ENCODE peak calls at places on chromosomes 16 and 17, in ten cellular contexts. One of them, this sample, is unnamed.

GRCh38 chr17:21033350-21033749 is 9.5 kb downstream of the USP22 start:
- DNase-seq in gastrocnemius medialis: no peak
- DNase-seq in NCI-H510A treated with DMSO at 0.1 percent for 48 hours: no peak
- DNase-seq in right cardiac atrium: no peak
- DNase-seq in activated gamma-delta T cell treated with Interleukin-2 at 50 U/mL for 16 hours: no peak
- DNase-seq in GM04504: no peak
- DNase-seq in activated T-helper 1 cell treated with Interleukin-2 at 50 U/mL for 16 hours: no peak
- DNase-seq in CD8-positive, alpha-beta T cell: no peak
- DNase-seq in heart left ventricle: no peak
- DNase-seq in T-helper 1 cell: peak
- DNase-seq in this sample: no peak

GRCh38 chr17:81277421-81277820 is 17.7 kb downstream of the SLC38A10 start:
- DNase-seq in NCI-H510A treated with DMSO at 0.1 percent for 48 hours: peak
- DNase-seq in activated gamma-delta T cell treated with Interleukin-2 at 50 U/mL for 16 hours: no peak
- DNase-seq in GM04504: no peak
- DNase-seq in activated T-helper 1 cell treated with Interleukin-2 at 50 U/mL for 16 hours: no peak
- DNase-seq in T-helper 1 cell: no peak
- DNase-seq in right cardiac atrium: peak
- DNase-seq in heart left ventricle: peak
- DNase-seq in CD8-positive, alpha-beta T cell: no peak
- DNase-seq in gastrocnemius medialis: no peak
- DNase-seq in this sample: no peak

GRCh38 chr17:38558751-38559024 is 47.1 kb downstream of the SRCIN1 start:
- DNase-seq in activated T-helper 1 cell treated with Interleukin-2 at 50 U/mL for 16 hours: no peak
- DNase-seq in right cardiac atrium: no peak
- DNase-seq in GM04504: no peak
- DNase-seq in NCI-H510A treated with DMSO at 0.1 percent for 48 hours: no peak
- DNase-seq in gastrocnemius medialis: no peak
- DNase-seq in CD8-positive, alpha-beta T cell: no peak
- DNase-seq in heart left ventricle: no peak
- DNase-seq in T-helper 1 cell: no peak
- DNase-seq in activated gamma-delta T cell treated with Interleukin-2 at 50 U/mL for 16 hours: no peak
- DNase-seq in this sample: no peak

GRCh38 chr17:9002610-9003354 is 18.5 kb upstream of the NTN1 start:
- DNase-seq in activated gamma-delta T cell treated with Interleukin-2 at 50 U/mL for 16 hours: no peak
- DNase-seq in NCI-H510A treated with DMSO at 0.1 percent for 48 hours: no peak
- DNase-seq in activated T-helper 1 cell treated with Interleukin-2 at 50 U/mL for 16 hours: no peak
- DNase-seq in heart left ventricle: peak
- DNase-seq in CD8-positive, alpha-beta T cell: no peak
- DNase-seq in right cardiac atrium: peak
- DNase-seq in GM04504: no peak
- DNase-seq in T-helper 1 cell: no peak
- DNase-seq in gastrocnemius medialis: no peak
- DNase-seq in this sample: no peak

GRCh38 chr17:64155751-64156544 is 26.0 kb upstream of the ERN1 start:
- DNase-seq in heart left ventricle: peak
- DNase-seq in activated gamma-delta T cell treated with Interleukin-2 at 50 U/mL for 16 hours: no peak
- DNase-seq in gastrocnemius medialis: peak
- DNase-seq in right cardiac atrium: peak
- DNase-seq in activated T-helper 1 cell treated with Interleukin-2 at 50 U/mL for 16 hours: no peak
- DNase-seq in T-helper 1 cell: no peak
- DNase-seq in CD8-positive, alpha-beta T cell: no peak
- DNase-seq in GM04504: no peak
- DNase-seq in NCI-H510A treated with DMSO at 0.1 percent for 48 hours: no peak
- DNase-seq in this sample: no peak

GRCh38 chr17:65556014-65556909 is 5.2 kb downstream of the AXIN2 start:
- DNase-seq in CD8-positive, alpha-beta T cell: peak
- DNase-seq in T-helper 1 cell: peak
- DNase-seq in gastrocnemius medialis: peak
- DNase-seq in NCI-H510A treated with DMSO at 0.1 percent for 48 hours: peak
- DNase-seq in GM04504: no peak
- DNase-seq in heart left ventricle: peak
- DNase-seq in activated gamma-delta T cell treated with Interleukin-2 at 50 U/mL for 16 hours: peak
- DNase-seq in activated T-helper 1 cell treated with Interleukin-2 at 50 U/mL for 16 hours: peak
- DNase-seq in right cardiac atrium: peak
- DNase-seq in this sample: peak

GRCh38 chr17:76793775-76794174 is 55.9 kb downstream of the MFSD11 start:
- DNase-seq in heart left ventricle: no peak
- DNase-seq in activated gamma-delta T cell treated with Interleukin-2 at 50 U/mL for 16 hours: no peak
- DNase-seq in GM04504: no peak
- DNase-seq in CD8-positive, alpha-beta T cell: no peak
- DNase-seq in right cardiac atrium: no peak
- DNase-seq in T-helper 1 cell: peak
- DNase-seq in gastrocnemius medialis: no peak
- DNase-seq in activated T-helper 1 cell treated with Interleukin-2 at 50 U/mL for 16 hours: no peak
- DNase-seq in NCI-H510A treated with DMSO at 0.1 percent for 48 hours: peak
- DNase-seq in this sample: no peak

GRCh38 chr16:1392826-1393225 is 21.7 kb downstream of the UNKL start:
- DNase-seq in heart left ventricle: no peak
- DNase-seq in gastrocnemius medialis: no peak
- DNase-seq in right cardiac atrium: no peak
- DNase-seq in activated gamma-delta T cell treated with Interleukin-2 at 50 U/mL for 16 hours: no peak
- DNase-seq in T-helper 1 cell: no peak
- DNase-seq in activated T-helper 1 cell treated with Interleukin-2 at 50 U/mL for 16 hours: no peak
- DNase-seq in NCI-H510A treated with DMSO at 0.1 percent for 48 hours: no peak
- DNase-seq in CD8-positive, alpha-beta T cell: no peak
- DNase-seq in GM04504: no peak
- DNase-seq in this sample: no peak

GRCh38 chr17:80063815-80064585 is 27.6 kb downstream of the CCDC40 start:
- DNase-seq in gastrocnemius medialis: peak
- DNase-seq in CD8-positive, alpha-beta T cell: no peak
- DNase-seq in activated T-helper 1 cell treated with Interleukin-2 at 50 U/mL for 16 hours: no peak
- DNase-seq in heart left ventricle: no peak
- DNase-seq in NCI-H510A treated with DMSO at 0.1 percent for 48 hours: no peak
- DNase-seq in right cardiac atrium: peak
- DNase-seq in activated gamma-delta T cell treated with Interleukin-2 at 50 U/mL for 16 hours: no peak
- DNase-seq in T-helper 1 cell: no peak
- DNase-seq in GM04504: no peak
- DNase-seq in this sample: no peak

GRCh38 chr17:29024456-29024952 is 18.4 kb upstream of the PIPOX start:
- DNase-seq in activated gamma-delta T cell treated with Interleukin-2 at 50 U/mL for 16 hours: no peak
- DNase-seq in GM04504: no peak
- DNase-seq in T-helper 1 cell: no peak
- DNase-seq in heart left ventricle: no peak
- DNase-seq in right cardiac atrium: no peak
- DNase-seq in NCI-H510A treated with DMSO at 0.1 percent for 48 hours: no peak
- DNase-seq in activated T-helper 1 cell treated with Interleukin-2 at 50 U/mL for 16 hours: no peak
- DNase-seq in gastrocnemius medialis: no peak
- DNase-seq in CD8-positive, alpha-beta T cell: no peak
- DNase-seq in this sample: no peak

GRCh38 chr16:12891836-12892235 is 9.6 kb upstream of the SHISA9 start:
- DNase-seq in activated T-helper 1 cell treated with Interleukin-2 at 50 U/mL for 16 hours: no peak
- DNase-seq in T-helper 1 cell: no peak
- DNase-seq in right cardiac atrium: no peak
- DNase-seq in heart left ventricle: no peak
- DNase-seq in gastrocnemius medialis: no peak
- DNase-seq in activated gamma-delta T cell treated with Interleukin-2 at 50 U/mL for 16 hours: no peak
- DNase-seq in CD8-positive, alpha-beta T cell: no peak
- DNase-seq in NCI-H510A treated with DMSO at 0.1 percent for 48 hours: no peak
- DNase-seq in GM04504: no peak
- DNase-seq in this sample: no peak

This sample was measured in T follicular helper cell.